ENCODE peak calls at places on chromosomes 12 and 14, in five cellular contexts. C is stimulated activated CD8-positive, alpha-beta memory T cell treated with anti-CD3 and anti-CD28 coated beads, Interleukin-4, amount 100 ng/mL, for 1 hour; Z is K562; H is stimulated activated CD4-positive, alpha-beta T cell treated with anti-CD3 and anti-CD28 coated beads, Interleukin-1b, Interleukin-23, amount 100 ng/mL, for 1 hour; S is GM23248. G is an unnamed sample.

GRCh38 chr12:71477609-71478008 is 38.0 kb downstream of the LGR5 start:
- DNase-seq in C (no peak), Z (no peak), S (peak; percentile 4), H (no peak), G (no peak)

GRCh38 chr12:119686355-119686754 is 18.4 kb downstream of the PRKAB1 start:
- DNase-seq in S (no peak), H (no peak), C (no peak), Z (no peak), G (no peak)

GRCh38 chr12:2795291-2796186 is 769 bp downstream of the FKBP4 start:
- DNase-seq in Z (peak; percentile 80), S (peak; percentile 83), C (peak; percentile 49), H (peak; percentile 22), G (no peak)

GRCh38 chr14:88802596-88802995 is 9.8 kb upstream of the EML5 start:
- DNase-seq in Z (no peak), S (no peak), H (no peak), C (no peak), G (no peak)

GRCh38 chr12:8951744-8952143 is 2.3 kb upstream of the M6PR start:
- DNase-seq in C (no peak), H (no peak), Z (no peak), S (no peak), G (no peak)

GRCh38 chr12:105428793-105429192 is 98.3 kb downstream of the C12orf75 start:
- DNase-seq in C (no peak), S (no peak), Z (no peak), H (no peak), G (no peak)

GRCh38 chr12:119808441-119808840 is 68.7 kb downstream of the CIT start:
- DNase-seq in S (peak; percentile 66), H (no peak), C (no peak), Z (no peak), G (no peak)

GRCh38 chr14:99436247-99437180 is 44.1 kb downstream of the SETD3 start:
- DNase-seq in H (no peak), S (peak; percentile 14), C (no peak), Z (no peak), G (no peak)

GRCh38 chr12:92136883-92137582 is 8.6 kb downstream of the BTG1 start:
- DNase-seq in S (peak; percentile 90), H (no peak), Z (no peak), C (no peak), G (no peak)

GRCh38 chr12:15556411-15556810 is 232.8 kb downstream of the EPS8 start:
- DNase-seq in C (no peak), H (no peak), Z (no peak), S (no peak), G (no peak)

GRCh38 chr14:30015471-30015870 is 87.8 kb upstream of the PRKD1 start:
- DNase-seq in Z (no peak), S (peak; percentile 36), H (no peak), C (no peak), G (no peak)

GRCh38 chr12:19369691-19370148 is 69.6 kb upstream of the AEBP2 start:
- DNase-seq in S (peak; percentile 70), C (no peak), H (no peak), Z (no peak), G (no peak)

GRCh38 chr12:10838461-10838860 is 10.8 kb downstream of the PRR4 start:
- DNase-seq in S (no peak), C (no peak), Z (no peak), H (no peak), G (no peak)

GRCh38 chr14:92247347-92247746 is 75.6 kb upstream of the SLC24A4 start:
- DNase-seq in H (no peak), C (no peak), S (no peak), Z (no peak), G (no peak)

GRCh38 chr12:92871121-92871520 is 58.0 kb downstream of the EEA1 start:
- DNase-seq in H (no peak), S (peak; percentile 13), Z (no peak), C (no peak), G (no peak)

GRCh38 chr12:78210894-78211302 is 380.2 kb downstream of the NAV3 start:
- DNase-seq in C (no peak), S (peak; percentile 66), H (no peak), Z (no peak), G (no peak)

GRCh38 chr14:99273025-99273723 is 1.2 kb upstream of the BCL11B start:
- DNase-seq in S (peak; percentile 18), Z (no peak), C (no peak), H (no peak), G (no peak)

GRCh38 chr12:128830505-128830893 is 6.7 kb upstream of the SLC15A4 start:
- DNase-seq in C (no peak), S (no peak), Z (no peak), H (no peak), G (no peak)

GRCh38 chr12:96034631-96035282 is 630 bp downstream of the LTA4H start:
- DNase-seq in S (peak; percentile 66), Z (peak; percentile 23), C (no peak), H (no peak), G (no peak)

GRCh38 chr12:124767075-124767821 is 96.4 kb downstream of the SCARB1 start:
- DNase-seq in Z (peak; percentile 75), S (peak; percentile 66), H (peak; percentile 65), C (peak; percentile 74), G (no peak)

GRCh38 chr12:95057431-95057830 is 16.0 kb downstream of the NR2C1 start:
- DNase-seq in S (no peak), H (no peak), Z (no peak), C (no peak), G (no peak)

GRCh38 chr14:90545431-90545830 is 148.6 kb downstream of the CALM1 start:
- DNase-seq in C (no peak), H (no peak), Z (no peak), S (no peak), G (no peak)

GRCh38 chr12:52025301-52026172 is 18.8 kb downstream of the TAMALIN start:
- DNase-seq in S (peak; percentile 92), Z (peak; percentile 86), H (peak; percentile 64), C (peak; percentile 72), G (no peak)

GRCh38 chr14:91323671-91324605 is 79.4 kb upstream of the GPR68 start:
- DNase-seq in H (peak; percentile 91), Z (peak; percentile 71), S (peak; percentile 55), C (peak; percentile 89), G (peak; percentile 28)

GRCh38 chr12:64876388-64877071 is 52.1 kb downstream of the TBC1D30 start:
- DNase-seq in Z (no peak), H (no peak), C (no peak), S (no peak), G (no peak)

GRCh38 chr14:52068741-52069616 is at the start of gene NID2:
- DNase-seq in Z (no peak), C (no peak), H (no peak), S (peak; percentile 97), G (peak; percentile 64)

GRCh38 chr12:19588944-19589343 is 149.7 kb downstream of the AEBP2 start:
- DNase-seq in S (no peak), C (no peak), Z (no peak), H (no peak), G (no peak)